ENCODE peak calls at places on chromosomes 6 and 20, in ten cellular contexts. D is neural crest cell; A is heart left ventricle; Y is CD8-positive, alpha-beta T cell; G is astrocyte of the spinal cord; F is omental fat pad; J is esophagus muscularis mucosa; E is GM20000; S is mesothelial cell of epicardium; T is CD4-positive, alpha-beta T cell. B is an unnamed sample.

GRCh38 chr20:62787329-62787728 is 8.9 kb upstream of the MRGBP start:
- DNase-seq in Y (no peak), S (no peak), F (no peak), D (no peak), A (no peak), E (no peak), J (no peak), G (no peak), T (no peak), B (no peak)

GRCh38 chr6:34679552-34680255 is 16.9 kb downstream of the ILRUN start:
- DNase-seq in F (no peak), T (no peak), J (no peak), Y (no peak), S (no peak), G (no peak), D (no peak), A (no peak), E (no peak), B (no peak)

GRCh38 chr6:71349395-71349794 is 60.8 kb downstream of the OGFRL1 start:
- DNase-seq in D (no peak), J (no peak), F (no peak), Y (no peak), E (peak), T (no peak), S (no peak), A (no peak), G (peak), B (peak)

GRCh38 chr6:106870069-106870468 is 104.5 kb downstream of the CD24 start:
- DNase-seq in S (no peak), G (peak), J (no peak), E (no peak), Y (no peak), T (no peak), A (no peak), F (no peak), D (no peak), B (no peak)

GRCh38 chr20:23048283-23049200 is 930 bp downstream of the THBD start:
- DNase-seq in A (peak), D (peak), G (no peak), F (no peak), Y (no peak), E (no peak), T (no peak), J (no peak), S (peak), B (peak)

GRCh38 chr6:131331146-131331545 is 195.9 kb downstream of the AKAP7 start:
- DNase-seq in S (no peak), A (no peak), T (no peak), J (no peak), G (no peak), Y (no peak), D (no peak), F (no peak), E (no peak), B (no peak)

GRCh38 chr6:78611886-78612480 is 255.4 kb upstream of the IRAK1BP1 start:
- DNase-seq in G (peak), E (peak), J (no peak), A (no peak), S (no peak), D (no peak), T (no peak), F (no peak), Y (no peak), B (no peak)

GRCh38 chr6:36692220-36692619 is 5.4 kb upstream of the RAB44 start:
- DNase-seq in J (no peak), G (no peak), T (peak), A (no peak), Y (no peak), D (no peak), E (peak), F (peak), S (no peak), B (peak)

GRCh38 chr6:73367761-73368355 is 1.8 kb downstream of the OOEP start:
- DNase-seq in E (no peak), J (no peak), F (no peak), G (no peak), Y (no peak), T (no peak), D (no peak), A (no peak), S (no peak), B (no peak)

GRCh38 chr6:144346719-144347446 is 61.7 kb downstream of the UTRN start:
- DNase-seq in T (no peak), J (peak), G (peak), E (no peak), Y (no peak), D (no peak), A (no peak), S (no peak), F (no peak), B (no peak)

GRCh38 chr6:32405656-32406055 is 1.3 kb downstream of the BTNL2 start:
- DNase-seq in S (no peak), E (no peak), T (no peak), J (no peak), A (no peak), G (no peak), F (no peak), Y (no peak), D (no peak), B (no peak)

GRCh38 chr6:155297669-155298068 is 16.6 kb downstream of the TFB1M start:
- DNase-seq in Y (no peak), J (no peak), T (no peak), A (no peak), E (no peak), G (no peak), D (no peak), S (no peak), F (no peak), B (no peak)

GRCh38 chr6:30510419-30510818 is 21.1 kb downstream of the HLA-E start:
- DNase-seq in Y (no peak), J (peak), E (no peak), F (no peak), A (no peak), D (no peak), G (no peak), S (no peak), T (no peak), B (no peak)

GRCh38 chr6:92174398-92175073 is 1244.8 kb downstream of the EPHA7 start:
- DNase-seq in S (no peak), F (no peak), Y (no peak), G (no peak), J (no peak), A (no peak), T (no peak), E (no peak), D (no peak), B (no peak)

GRCh38 chr20:38373231-38373867 is 27.1 kb downstream of the LBP start:
- DNase-seq in E (no peak), Y (no peak), T (no peak), A (no peak), F (no peak), J (no peak), G (no peak), D (no peak), S (no peak), B (no peak)

GRCh38 chr6:83252717-83253116 is 59.6 kb downstream of the RWDD2A start:
- DNase-seq in J (no peak), Y (no peak), S (no peak), G (peak), T (no peak), F (no peak), D (no peak), A (no peak), E (no peak), B (no peak)

GRCh38 chr6:25419879-25420278 is 140.7 kb downstream of the CARMIL1 start:
- DNase-seq in D (no peak), Y (no peak), S (no peak), T (no peak), F (no peak), E (no peak), J (no peak), A (no peak), G (no peak), B (no peak)

GRCh38 chr6:279630-280029 is 12.7 kb upstream of the DUSP22 start:
- DNase-seq in E (no peak), S (no peak), A (no peak), F (no peak), Y (no peak), G (no peak), D (no peak), T (no peak), J (peak), B (no peak)

GRCh38 chr20:44186674-44187053 is 324 bp downstream of the JPH2 start:
- DNase-seq in Y (no peak), G (no peak), A (no peak), J (peak), F (no peak), E (no peak), D (no peak), T (no peak), S (no peak), B (no peak)

GRCh38 chr6:134870677-134871498 is 79.0 kb downstream of the ALDH8A1 start:
- DNase-seq in A (no peak), S (no peak), J (no peak), T (no peak), F (no peak), D (no peak), E (peak), Y (no peak), G (peak), B (peak)

GRCh38 chr6:8157839-8158238 is 55.5 kb upstream of the EEF1E1 start:
- DNase-seq in J (no peak), T (no peak), D (no peak), Y (no peak), A (no peak), E (no peak), S (no peak), G (no peak), F (no peak), B (no peak)

GRCh38 chr6:150413198-150413597 is 44.4 kb downstream of the IYD start:
- DNase-seq in Y (no peak), D (no peak), G (no peak), A (no peak), T (no peak), F (no peak), J (no peak), S (no peak), E (no peak), B (no peak)

GRCh38 chr20:59994697-59995122 is 36.5 kb downstream of the CDH26 start:
- DNase-seq in S (no peak), T (no peak), F (no peak), J (peak), G (no peak), E (no peak), D (no peak), A (peak), Y (no peak), B (no peak)

GRCh38 chr20:43066061-43066575 is 123.6 kb downstream of the PTPRT start:
- DNase-seq in E (no peak), A (no peak), G (no peak), D (no peak), F (no peak), J (no peak), T (no peak), S (no peak), Y (no peak), B (no peak)

GRCh38 chr6:75693534-75693933 is 55.5 kb upstream of the MYO6 start:
- DNase-seq in S (no peak), Y (no peak), G (peak), D (no peak), J (no peak), T (no peak), E (no peak), A (no peak), F (no peak), B (no peak)

GRCh38 chr6:14143305-14143704 is 25.7 kb downstream of the CD83 start:
- DNase-seq in F (no peak), D (no peak), E (no peak), T (no peak), Y (no peak), J (no peak), A (no peak), G (no peak), S (no peak), B (no peak)

GRCh38 chr6:88914885-88915598 is 48.4 kb downstream of the RNGTT start:
- DNase-seq in T (no peak), E (no peak), Y (no peak), F (no peak), J (no peak), A (no peak), S (no peak), D (no peak), G (no peak), B (no peak)

DNA sequence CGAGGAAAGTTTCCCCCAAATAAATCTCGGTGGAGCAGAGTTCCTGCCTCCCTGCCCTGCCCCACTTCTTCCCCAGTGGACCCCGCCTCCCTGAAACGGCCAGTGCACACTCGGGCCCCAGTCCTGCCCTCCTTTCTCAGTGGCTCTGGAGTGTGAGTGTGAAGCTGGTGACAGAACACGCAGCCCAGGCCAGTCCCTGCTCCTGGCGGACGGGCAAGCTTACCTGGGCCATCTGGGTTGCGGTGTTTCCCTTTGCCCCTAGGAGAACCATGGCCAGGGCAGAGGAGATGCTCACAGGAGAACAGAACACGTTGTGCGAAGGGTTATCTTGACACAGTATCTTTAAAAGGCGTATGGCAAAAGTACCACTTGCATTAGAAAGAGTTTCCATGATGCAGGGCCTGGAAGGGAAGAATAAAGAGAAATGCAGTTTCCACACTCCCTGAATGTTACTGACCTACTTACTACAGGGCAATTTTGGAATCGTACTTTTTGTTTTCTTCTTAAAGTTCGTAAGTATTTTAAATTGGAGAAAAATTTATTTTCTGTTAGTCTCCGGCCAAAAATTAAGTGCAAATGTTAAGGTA is 2.8 kb downstream of the SERPINB9 start:
- DNase-seq in G (no peak), S (no peak), Y (no peak), E (no peak), F (no peak), A (no peak), T (no peak), D (no peak), J (no peak), B (no peak)
- TF ChIP-seq CTCF in G (no peak), S (no peak), Y (no peak), E (no peak), F (no peak), A (no peak), T (no peak), D (no peak), J (no peak), B (no peak)

DNA sequence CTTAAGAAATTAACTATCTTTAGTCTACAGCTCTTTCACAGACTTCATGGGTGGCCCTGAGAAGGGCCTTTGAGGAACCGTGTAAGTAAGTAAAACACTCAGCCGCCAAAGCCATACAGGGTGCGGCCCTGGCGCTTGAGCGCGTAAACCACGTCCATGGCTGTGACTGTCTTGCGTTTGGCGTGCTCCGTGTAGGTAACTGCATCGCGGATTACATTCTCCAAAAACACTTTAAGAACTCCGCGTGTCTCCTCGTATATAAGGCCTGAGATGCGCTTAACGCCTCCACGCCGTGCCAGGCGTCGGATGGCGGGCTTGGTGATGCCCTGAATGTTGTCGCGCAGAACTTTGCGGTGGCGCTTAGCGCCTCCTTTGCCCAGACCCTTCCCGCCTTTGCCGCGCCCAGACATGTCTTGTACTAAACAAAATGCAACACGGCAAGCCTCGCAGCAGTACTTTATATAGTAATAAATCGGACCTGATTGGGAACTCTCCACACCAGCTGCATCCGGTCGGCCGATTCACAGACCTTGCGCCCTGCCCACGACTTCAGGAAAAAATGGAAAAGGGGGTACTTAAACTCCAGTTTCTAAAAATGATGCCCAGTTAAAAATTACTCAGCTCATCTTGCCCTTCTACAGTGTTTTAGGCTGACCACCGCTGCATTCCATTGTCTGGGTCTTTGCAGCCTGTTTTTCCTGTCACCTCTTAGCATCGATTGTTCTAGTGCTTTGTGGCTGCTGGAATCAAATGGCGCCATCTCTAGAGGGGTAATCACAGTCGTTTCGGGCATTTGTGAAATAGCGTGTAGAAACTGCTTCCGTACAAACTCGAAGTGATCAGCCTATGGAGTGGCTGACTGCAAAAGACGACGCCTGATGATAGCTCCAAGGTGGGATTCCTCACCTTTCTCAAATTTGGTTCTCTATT is 38.8 kb downstream of the OR2B2 start:
- DNase-seq in D (no peak), E (no peak), F (no peak), T (peak), G (peak), S (peak), A (peak), J (no peak), Y (peak), B (peak)
- TF ChIP-seq CTCF in D (no peak), E (no peak), F (no peak), T (no peak), G (no peak), S (no peak), A (no peak), J (no peak), Y (no peak), B (no peak)

DNA sequence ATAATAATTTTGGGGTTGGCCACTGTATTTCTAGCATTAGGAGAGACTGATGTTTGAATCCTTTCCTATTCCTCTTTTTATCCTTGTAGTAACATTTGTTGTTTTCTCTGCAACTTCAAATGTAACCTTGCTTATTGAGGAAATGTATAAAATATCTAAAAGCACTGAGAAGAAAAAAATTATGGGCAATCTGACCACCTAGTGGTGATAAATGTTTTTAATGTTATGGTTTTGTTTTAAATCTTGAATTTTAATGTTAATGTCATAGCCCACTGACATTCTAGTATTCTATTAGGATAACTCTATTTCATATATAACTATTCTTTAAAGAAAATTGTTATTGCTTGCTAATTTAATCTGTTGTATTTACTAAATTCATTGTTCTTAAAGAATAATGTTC is 134.4 kb downstream of the FARS2 start:
- DNase-seq in D (no peak), F (no peak), T (no peak), S (no peak), Y (no peak), G (no peak), J (no peak), E (no peak), A (no peak), B (no peak)
- TF ChIP-seq CTCF in D (peak), F (no peak), T (no peak), S (peak), Y (no peak), G (no peak), J (no peak), E (no peak), A (no peak), B (no peak)

GRCh38 chr6:20789162-20789561 is 254.9 kb downstream of the CDKAL1 start:
- DNase-seq in A (no peak), S (no peak), E (no peak), Y (no peak), F (no peak), G (peak), J (no peak), T (no peak), D (no peak), B (no peak)
- TF ChIP-seq CTCF in A (peak), S (no peak), E (no peak), Y (no peak), F (no peak), G (peak), J (no peak), T (no peak), D (no peak), B (no peak)

GRCh38 chr6:54993948-54994347 is 147.4 kb downstream of the FAM83B start:
- DNase-seq in G (no peak), E (no peak), F (no peak), Y (no peak), D (no peak), S (no peak), T (no peak), A (no peak), J (no peak), B (no peak)

GRCh38 chr6:54993294-54993693 is 146.7 kb downstream of the FAM83B start:
- DNase-seq in F (no peak), G (no peak), T (no peak), Y (no peak), A (no peak), D (no peak), E (no peak), S (no peak), J (no peak), B (no peak)

GRCh38 chr6:54990001-54990400 is 143.4 kb downstream of the FAM83B start:
- DNase-seq in D (no peak), A (no peak), F (no peak), S (no peak), G (no peak), Y (no peak), J (no peak), E (no peak), T (no peak), B (no peak)

GRCh38 chr6:54991761-54992330 is 145.3 kb downstream of the FAM83B start:
- DNase-seq in J (no peak), G (no peak), S (no peak), E (no peak), A (no peak), Y (no peak), D (no peak), T (no peak), F (no peak), B (no peak)

DNA sequence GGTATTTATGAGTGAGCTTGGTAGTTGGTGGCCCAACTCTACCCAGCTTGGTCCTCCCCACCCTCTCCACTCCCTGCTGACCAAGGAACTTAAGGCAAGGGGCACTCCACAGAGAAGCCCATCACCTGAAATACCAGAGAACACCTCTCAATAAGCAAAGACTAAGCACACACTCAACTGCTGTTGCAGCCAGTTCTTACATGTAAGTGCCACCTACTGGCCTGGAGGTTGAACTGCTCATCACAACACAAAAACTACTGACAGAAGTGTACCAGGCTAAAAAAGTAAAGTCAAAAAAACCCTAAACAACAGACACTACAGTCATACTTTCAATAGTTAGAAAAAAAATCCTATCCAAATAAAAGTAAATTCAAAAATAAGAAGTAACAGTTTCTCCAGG is 146.2 kb downstream of the FAM83B start:
- DNase-seq in Y (no peak), A (no peak), F (no peak), G (no peak), T (no peak), E (no peak), D (no peak), S (no peak), J (no peak), B (no peak)
- TF ChIP-seq CTCF in Y (no peak), A (no peak), F (no peak), G (peak), T (no peak), E (peak), D (peak), S (no peak), J (no peak), B (no peak)

GRCh38 chr20:57671662-57672061 is 38.2 kb downstream of the PMEPA1 start:
- DNase-seq in F (no peak), E (no peak), D (no peak), T (no peak), G (no peak), S (no peak), A (no peak), J (no peak), Y (no peak), B (no peak)
- TF ChIP-seq CTCF in F (no peak), E (no peak), D (peak), T (no peak), G (peak), S (no peak), A (no peak), J (no peak), Y (no peak), B (no peak)

DNA sequence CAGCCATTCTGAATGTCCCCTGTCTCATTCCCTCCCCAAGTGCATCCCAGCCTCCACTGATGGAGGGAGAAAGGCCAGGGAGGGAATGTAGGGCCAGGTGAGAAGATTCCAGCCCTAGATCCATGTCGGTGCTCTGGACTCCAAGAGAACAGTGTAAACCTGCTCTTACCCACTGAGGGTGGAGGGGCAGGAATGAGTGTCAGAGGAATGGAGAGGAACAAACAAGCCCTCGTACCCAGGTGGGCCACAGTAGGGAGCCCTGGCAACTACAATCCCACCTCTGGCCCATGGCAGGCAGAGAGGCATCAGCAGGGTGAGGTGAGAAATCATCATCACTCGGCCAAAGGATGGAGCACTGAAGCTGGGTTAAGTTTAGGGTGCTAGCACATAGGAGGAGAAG is 54.6 kb downstream of the STAU1 start:
- DNase-seq in A (no peak), J (no peak), E (no peak), D (no peak), F (no peak), T (no peak), S (no peak), Y (no peak), G (no peak), B (no peak)
- TF ChIP-seq CTCF in A (no peak), J (no peak), E (no peak), D (no peak), F (no peak), T (no peak), S (no peak), Y (no peak), G (no peak), B (no peak)

B was measured in GM10248.